ENCODE peak calls at places on chromosomes 16 and 17, in four cellular contexts. U, V, W and I are unnamed samples.

GRCh38 chr16:12323007-12323699 is 346.6 kb downstream of the SNX29 start:
- DNase-seq in U (no peak), V (no peak), W (no peak), I (no peak)

GRCh38 chr17:17783825-17784598 is 52.8 kb downstream of the SREBF1 start:
- DNase-seq in V (peak; percentile 17), W (no peak), U (peak; percentile 90), I (no peak)

GRCh38 chr17:81537343-81537855 is 9.2 kb downstream of the FSCN2 start:
- DNase-seq in W (no peak), V (no peak), U (peak; percentile 93), I (peak; percentile 75)

GRCh38 chr17:44014437-44015172 is at the start of gene TMEM101:
- DNase-seq in V (peak; percentile 76), U (peak; percentile 96), W (peak; percentile 89), I (peak; percentile 92)

GRCh38 chr17:34974179-34974578 is 6.1 kb upstream of the LIG3 start:
- DNase-seq in V (no peak), W (no peak), U (no peak), I (no peak)

GRCh38 chr16:11667824-11668589 is at the start of gene SNN:
- DNase-seq in U (peak; percentile 87), V (peak; percentile 80), W (peak; percentile 48), I (peak; percentile 94)

GRCh38 chr17:16428098-16428882 is 12.9 kb downstream of the TRPV2 start:
- DNase-seq in V (peak; percentile 62), U (no peak), W (no peak), I (peak; percentile 67)

GRCh38 chr16:54655171-54655590 is 275.5 kb upstream of the IRX5 start:
- DNase-seq in V (no peak), U (no peak), W (no peak), I (no peak)

GRCh38 chr17:969767-970387 is 9.7 kb downstream of the NXN start:
- DNase-seq in W (no peak), U (peak; percentile 62), V (no peak), I (no peak)

GRCh38 chr17:47934856-47935255 is 6.5 kb upstream of the PNPO start:
- DNase-seq in V (no peak), U (no peak), W (no peak), I (no peak)

GRCh38 chr17:11917415-11917814 is 79.9 kb downstream of the ZNF18 start:
- DNase-seq in W (no peak), U (no peak), V (no peak), I (no peak)

GRCh38 chr17:6402258-6402657 is 32.7 kb downstream of the AIPL1 start:
- DNase-seq in W (no peak), V (no peak), U (no peak), I (no peak)